ENCODE peak calls at places on chromosomes 6 and 20, in four cellular contexts. Z is foreskin fibroblast, J is endothelial cell, M is Panc1. W is an unnamed sample.

GRCh38 chr20:35617397-35618031 is 1.9 kb downstream of the SPAG4 start:
- DNase-seq in M (no peak), J (peak), Z (peak), W (no peak)

GRCh38 chr20:4234128-4234527 is 218.8 kb upstream of the RNF24 start:
- DNase-seq in J (no peak), M (no peak), Z (peak), W (no peak)

GRCh38 chr6:11938285-11938890 is 73.7 kb upstream of the HIVEP1 start:
- DNase-seq in M (no peak), Z (peak), J (peak), W (no peak)

GRCh38 chr20:33971147-33971775 is 22.4 kb upstream of the RALY start:
- DNase-seq in Z (no peak), M (no peak), J (no peak), W (no peak)

GRCh38 chr6:156183678-156184077 is 593.5 kb upstream of the ARID1B start:
- DNase-seq in J (no peak), Z (no peak), M (no peak), W (no peak)

GRCh38 chr20:87372-87771 is at the start of gene DEFB125:
- DNase-seq in J (no peak), Z (no peak), M (no peak), W (no peak)

GRCh38 chr20:18839507-18840247 is 26.1 kb downstream of the SCP2D1 start:
- DNase-seq in Z (no peak), J (no peak), M (no peak), W (no peak)

GRCh38 chr6:16944601-16945000 is 157.2 kb upstream of the STMND1 start:
- DNase-seq in J (no peak), M (no peak), Z (peak), W (no peak)

GRCh38 chr20:38164069-38164468 is 1.0 kb downstream of the TGM2 start:
- DNase-seq in J (no peak), Z (no peak), M (no peak), W (no peak)

GRCh38 chr20:22801528-22801927 is 217.2 kb upstream of the FOXA2 start:
- DNase-seq in Z (peak), M (no peak), J (no peak), W (no peak)

GRCh38 chr20:53085720-53086119 is 113.6 kb downstream of the TSHZ2 start:
- DNase-seq in Z (no peak), J (no peak), M (no peak), W (no peak)

GRCh38 chr20:59751075-59751711 is 146.9 kb downstream of the PHACTR3 start:
- DNase-seq in M (peak), Z (peak), J (peak), W (peak)

GRCh38 chr6:158926429-158926828 is 73.6 kb downstream of the RSPH3 start:
- DNase-seq in M (peak), Z (no peak), J (no peak), W (no peak)

GRCh38 chr6:133297657-133298056 is 56.5 kb downstream of the EYA4 start:
- DNase-seq in J (no peak), Z (no peak), M (no peak), W (no peak)

GRCh38 chr20:51995038-51995437 is 192.7 kb upstream of the SALL4 start:
- DNase-seq in M (no peak), Z (peak), J (no peak), W (no peak)

GRCh38 chr20:44364068-44364467 is 8.6 kb downstream of the HNF4A start:
- DNase-seq in Z (no peak), J (no peak), M (no peak), W (no peak)

GRCh38 chr6:107179004-107179403 is 63.7 kb upstream of the BEND3 start:
- DNase-seq in M (no peak), J (no peak), Z (peak), W (peak)

GRCh38 chr20:23142162-23143050 is 56.3 kb upstream of the CD93 start:
- DNase-seq in M (no peak), J (no peak), Z (no peak), W (no peak)

GRCh38 chr6:37259191-37259590 is 1.2 kb upstream of the TMEM217 start:
- DNase-seq in J (no peak), Z (no peak), M (no peak), W (no peak)

W was measured in HCT116.